ENCODE peak calls at places on chromosomes 13 and 19, in six cellular contexts. One of them, this sample, is unnamed.

GRCh38 chr13:26219726-26220125 is 2.4 kb downstream of the RNF6 start:
- DNase-seq in H1: no peak
- DNase-seq in neuronal stem cell: no peak
- DNase-seq in mesenchymal stem cell: peak; percentile 22
- DNase-seq in trophoblast cell: peak; percentile 56
- DNase-seq in H9: no peak
- DNase-seq in this sample: peak; percentile 29

GRCh38 chr19:4215807-4216206 is 13.5 kb upstream of the EBI3 start:
- DNase-seq in H9: no peak
- DNase-seq in neuronal stem cell: no peak
- DNase-seq in mesenchymal stem cell: no peak
- DNase-seq in H1: no peak
- DNase-seq in trophoblast cell: no peak
- DNase-seq in this sample: no peak

GRCh38 chr13:77868717-77869116 is 49.9 kb downstream of the EDNRB start:
- DNase-seq in trophoblast cell: peak; percentile 31
- DNase-seq in H9: no peak
- DNase-seq in mesenchymal stem cell: peak; percentile 39
- DNase-seq in H1: no peak
- DNase-seq in neuronal stem cell: no peak
- DNase-seq in this sample: peak; percentile 56

GRCh38 chr13:113209336-113209879 is at the start of gene CUL4A:
- DNase-seq in trophoblast cell: peak; percentile 75
- DNase-seq in neuronal stem cell: peak; percentile 84
- DNase-seq in H9: peak; percentile 71
- DNase-seq in H1: no peak
- DNase-seq in mesenchymal stem cell: peak; percentile 84
- DNase-seq in this sample: peak; percentile 60

GRCh38 chr13:28012896-28013295 is 24.4 kb upstream of the URAD start:
- DNase-seq in trophoblast cell: no peak
- DNase-seq in neuronal stem cell: no peak
- DNase-seq in mesenchymal stem cell: no peak
- DNase-seq in H9: no peak
- DNase-seq in H1: no peak
- DNase-seq in this sample: no peak

GRCh38 chr19:5048727-5049553 is 80.0 kb downstream of the KDM4B start:
- DNase-seq in H1: no peak
- DNase-seq in neuronal stem cell: no peak
- DNase-seq in mesenchymal stem cell: peak; percentile 82
- DNase-seq in trophoblast cell: no peak
- DNase-seq in H9: no peak
- DNase-seq in this sample: peak; percentile 66

GRCh38 chr13:114099191-114099590 is 33.2 kb downstream of the RASA3 start:
- DNase-seq in neuronal stem cell: no peak
- DNase-seq in H9: peak; percentile 86
- DNase-seq in mesenchymal stem cell: peak; percentile 99
- DNase-seq in trophoblast cell: peak; percentile 47
- DNase-seq in H1: no peak
- DNase-seq in this sample: peak; percentile 93

GRCh38 chr13:85497652-85498051 is 301.6 kb downstream of the SLITRK6 start:
- DNase-seq in mesenchymal stem cell: peak; percentile 91
- DNase-seq in trophoblast cell: peak; percentile 70
- DNase-seq in H1: no peak
- DNase-seq in neuronal stem cell: no peak
- DNase-seq in H9: no peak
- DNase-seq in this sample: peak; percentile 97

GRCh38 chr19:13082192-13083007 is 20.3 kb downstream of the LYL1 start:
- DNase-seq in mesenchymal stem cell: peak; percentile 82
- DNase-seq in H1: no peak
- DNase-seq in neuronal stem cell: no peak
- DNase-seq in H9: peak; percentile 71
- DNase-seq in trophoblast cell: peak; percentile 28
- DNase-seq in this sample: peak; percentile 62

GRCh38 chr19:17159466-17160393 is 55.4 kb upstream of the USE1 start:
- DNase-seq in H9: peak; percentile 91
- DNase-seq in neuronal stem cell: no peak
- DNase-seq in trophoblast cell: peak; percentile 75
- DNase-seq in H1: peak; percentile 78
- DNase-seq in mesenchymal stem cell: no peak
- DNase-seq in this sample: peak; percentile 6

GRCh38 chr13:27374650-27375049 is 49.8 kb upstream of the GTF3A start:
- DNase-seq in mesenchymal stem cell: peak; percentile 87
- DNase-seq in H9: peak; percentile 67
- DNase-seq in trophoblast cell: peak; percentile 85
- DNase-seq in H1: no peak
- DNase-seq in neuronal stem cell: peak; percentile 51
- DNase-seq in this sample: peak; percentile 88

GRCh38 chr13:25886438-25887214 is 165.2 kb downstream of the SHISA2 start:
- DNase-seq in H1: no peak
- DNase-seq in H9: no peak
- DNase-seq in neuronal stem cell: no peak
- DNase-seq in mesenchymal stem cell: peak; percentile 99
- DNase-seq in trophoblast cell: peak; percentile 7
- DNase-seq in this sample: peak; percentile 44

GRCh38 chr13:71015516-71015915 is 851.5 kb downstream of the DACH1 start:
- DNase-seq in trophoblast cell: no peak
- DNase-seq in mesenchymal stem cell: no peak
- DNase-seq in H1: no peak
- DNase-seq in neuronal stem cell: no peak
- DNase-seq in H9: no peak
- DNase-seq in this sample: no peak

GRCh38 chr19:29293736-29294342 is 80.9 kb upstream of the UQCRFS1 start:
- DNase-seq in neuronal stem cell: no peak
- DNase-seq in H1: no peak
- DNase-seq in trophoblast cell: no peak
- DNase-seq in mesenchymal stem cell: no peak
- DNase-seq in H9: no peak
- DNase-seq in this sample: no peak

GRCh38 chr13:48962281-48962680 is 13.4 kb upstream of the FNDC3A start:
- DNase-seq in mesenchymal stem cell: no peak
- DNase-seq in H1: no peak
- DNase-seq in H9: no peak
- DNase-seq in neuronal stem cell: no peak
- DNase-seq in trophoblast cell: peak; percentile 28
- DNase-seq in this sample: peak; percentile 7

GRCh38 chr13:89687066-89687465 is 1660.4 kb upstream of the MIR17HG start:
- DNase-seq in trophoblast cell: no peak
- DNase-seq in mesenchymal stem cell: no peak
- DNase-seq in neuronal stem cell: no peak
- DNase-seq in H9: no peak
- DNase-seq in H1: no peak
- DNase-seq in this sample: no peak

GRCh38 chr19:5287066-5287465 is 53.5 kb downstream of the PTPRS start:
- DNase-seq in mesenchymal stem cell: no peak
- DNase-seq in H9: no peak
- DNase-seq in trophoblast cell: no peak
- DNase-seq in neuronal stem cell: no peak
- DNase-seq in H1: no peak
- DNase-seq in this sample: no peak

GRCh38 chr19:19747357-19748220 is 14.7 kb upstream of the ZNF14 start:
- DNase-seq in neuronal stem cell: no peak
- DNase-seq in trophoblast cell: no peak
- DNase-seq in H1: no peak
- DNase-seq in mesenchymal stem cell: no peak
- DNase-seq in H9: no peak
- DNase-seq in this sample: no peak

GRCh38 chr19:47421844-47422395 is 2.6 kb upstream of the MEIS3 start:
- DNase-seq in H9: peak; percentile 76
- DNase-seq in trophoblast cell: no peak
- DNase-seq in neuronal stem cell: no peak
- DNase-seq in H1: no peak
- DNase-seq in mesenchymal stem cell: no peak
- DNase-seq in this sample: no peak

GRCh38 chr19:12937243-12938053 is 961 bp upstream of the CALR start:
- DNase-seq in H9: peak; percentile 77
- DNase-seq in H1: no peak
- DNase-seq in neuronal stem cell: no peak
- DNase-seq in mesenchymal stem cell: peak; percentile 55
- DNase-seq in trophoblast cell: peak; percentile 34
- DNase-seq in this sample: no peak

GRCh38 chr19:31253816-31254551 is 95.3 kb downstream of the TSHZ3 start:
- DNase-seq in neuronal stem cell: no peak
- DNase-seq in trophoblast cell: peak; percentile 79
- DNase-seq in mesenchymal stem cell: no peak
- DNase-seq in H1: no peak
- DNase-seq in H9: no peak
- DNase-seq in this sample: peak; percentile 47

GRCh38 chr19:31252476-31252875 is 96.8 kb downstream of the TSHZ3 start:
- DNase-seq in H9: no peak
- DNase-seq in H1: no peak
- DNase-seq in trophoblast cell: no peak
- DNase-seq in mesenchymal stem cell: no peak
- DNase-seq in neuronal stem cell: no peak
- DNase-seq in this sample: no peak

GRCh38 chr19:31254611-31255010 is 94.6 kb downstream of the TSHZ3 start:
- DNase-seq in trophoblast cell: peak; percentile 60
- DNase-seq in H9: no peak
- DNase-seq in H1: no peak
- DNase-seq in neuronal stem cell: no peak
- DNase-seq in mesenchymal stem cell: no peak
- DNase-seq in this sample: no peak

DNA sequence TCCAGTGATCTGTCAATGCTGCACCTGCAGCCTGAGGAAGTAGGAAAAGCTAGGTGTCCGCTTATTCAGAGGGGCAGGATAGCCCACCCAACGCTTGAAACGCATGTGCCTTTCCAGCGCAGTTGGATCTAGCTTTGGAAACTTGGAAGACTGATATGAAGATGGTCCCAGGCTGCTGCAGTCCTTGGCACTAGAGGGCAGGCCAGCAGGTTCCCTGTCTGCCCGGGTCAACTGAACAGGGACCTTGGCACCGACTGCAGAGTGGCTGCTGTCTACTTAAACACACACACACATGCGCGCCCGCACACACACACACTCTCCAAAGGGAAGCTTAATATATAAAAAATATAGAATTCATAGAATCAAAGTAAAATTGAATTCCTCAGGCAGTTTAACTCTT is 100.0 kb downstream of the TSHZ3 start:
- DNase-seq in neuronal stem cell: no peak
- DNase-seq in trophoblast cell: no peak
- DNase-seq in H9: no peak
- DNase-seq in mesenchymal stem cell: no peak
- DNase-seq in H1: no peak
- DNase-seq in this sample: no peak
- H3K14ac ChIP-seq in neuronal stem cell: no peak overlapping the region
- H3K14ac ChIP-seq in trophoblast cell: no peak overlapping the region
- H3K14ac ChIP-seq in H9: no peak overlapping the region
- H3K14ac ChIP-seq in mesenchymal stem cell: no peak overlapping the region
- H3K14ac ChIP-seq in H1: no peak overlapping the region
- H3K14ac ChIP-seq in this sample: no peak overlapping the region

DNA sequence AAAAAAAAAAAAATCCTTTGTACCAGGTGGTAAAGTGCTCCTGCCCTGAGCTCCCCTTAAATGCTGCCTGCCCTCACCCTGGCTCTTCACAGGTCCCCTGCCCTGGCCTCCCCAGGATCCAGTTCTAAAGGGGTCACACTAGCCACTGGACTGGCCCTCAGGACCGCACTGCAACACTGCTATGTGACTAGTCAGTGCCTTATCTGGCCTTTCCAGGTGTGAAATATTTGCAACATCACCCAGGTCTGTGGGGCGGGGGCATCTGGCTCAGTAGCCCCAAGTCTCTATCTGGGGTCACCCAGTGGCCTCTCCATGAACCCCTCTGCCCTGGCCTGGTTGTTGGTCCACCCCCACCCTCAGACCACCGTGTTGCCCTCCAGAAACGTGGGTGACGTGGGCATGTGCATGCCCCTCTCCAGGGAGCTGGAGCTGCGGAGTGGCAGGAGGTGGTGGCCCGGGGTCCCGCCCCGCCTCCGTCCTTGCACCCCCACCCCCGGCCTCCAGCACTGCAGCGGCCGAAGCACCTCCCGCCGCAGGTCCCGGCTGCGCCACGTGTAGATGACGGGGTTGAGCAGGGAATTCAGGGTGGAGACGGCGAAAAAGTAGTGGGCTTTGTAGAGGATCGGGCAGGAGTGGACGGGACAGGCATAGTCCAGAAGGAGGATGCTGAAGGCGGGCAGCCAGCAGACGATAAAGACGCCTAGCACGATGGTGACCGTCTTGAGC is 7.5 kb downstream of the S1PR2 start:
- DNase-seq in neuronal stem cell: no peak
- DNase-seq in mesenchymal stem cell: no peak
- DNase-seq in trophoblast cell: no peak
- DNase-seq in H9: no peak
- DNase-seq in H1: no peak
- DNase-seq in this sample: no peak
- H3K4me2 ChIP-seq in neuronal stem cell: no peak overlapping the region
- H3K4me2 ChIP-seq in mesenchymal stem cell: no peak overlapping the region
- H3K4me2 ChIP-seq in trophoblast cell: no peak overlapping the region
- H3K4me2 ChIP-seq in H9: no peak overlapping the region
- H3K4me2 ChIP-seq in H1: no peak overlapping the region
- H3K4me2 ChIP-seq in this sample: no peak overlapping the region

DNA sequence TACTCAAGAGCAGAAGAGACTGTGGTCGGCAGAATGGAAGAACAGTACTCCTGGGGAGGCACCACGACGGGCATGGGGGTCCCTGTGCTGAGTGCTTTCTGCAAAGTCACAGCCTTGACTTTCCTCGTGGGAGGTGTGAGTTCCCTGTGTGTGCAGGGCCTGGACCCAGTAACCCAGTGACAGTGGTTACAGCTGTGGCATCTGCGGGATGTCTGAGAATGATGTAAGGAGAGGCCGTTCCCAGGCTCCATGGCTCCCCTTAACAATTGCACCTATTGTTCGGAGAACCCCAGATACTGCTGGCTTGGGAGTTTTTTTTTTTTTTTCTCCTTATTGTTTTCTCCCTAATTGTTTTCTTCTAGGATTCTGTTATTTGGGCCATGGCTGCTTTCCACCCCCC is 5.1 kb upstream of the NANOS2 start:
- DNase-seq in trophoblast cell: no peak
- DNase-seq in H9: no peak
- DNase-seq in neuronal stem cell: no peak
- DNase-seq in mesenchymal stem cell: no peak
- DNase-seq in H1: no peak
- DNase-seq in this sample: no peak
- H3K14ac ChIP-seq in trophoblast cell: no peak overlapping the region
- H3K14ac ChIP-seq in H9: no peak overlapping the region
- H3K14ac ChIP-seq in neuronal stem cell: no peak overlapping the region
- H3K14ac ChIP-seq in mesenchymal stem cell: no peak overlapping the region
- H3K14ac ChIP-seq in H1: no peak overlapping the region
- H3K14ac ChIP-seq in this sample: no peak overlapping the region

GRCh38 chr13:37505531-37505930 is 93.0 kb downstream of the POSTN start:
- DNase-seq in H9: no peak
- DNase-seq in neuronal stem cell: no peak
- DNase-seq in mesenchymal stem cell: no peak
- DNase-seq in H1: no peak
- DNase-seq in trophoblast cell: no peak
- DNase-seq in this sample: no peak

GRCh38 chr13:37515226-37515625 is 83.3 kb downstream of the POSTN start:
- DNase-seq in trophoblast cell: no peak
- DNase-seq in H1: no peak
- DNase-seq in H9: no peak
- DNase-seq in mesenchymal stem cell: no peak
- DNase-seq in neuronal stem cell: no peak
- DNase-seq in this sample: no peak

DNA sequence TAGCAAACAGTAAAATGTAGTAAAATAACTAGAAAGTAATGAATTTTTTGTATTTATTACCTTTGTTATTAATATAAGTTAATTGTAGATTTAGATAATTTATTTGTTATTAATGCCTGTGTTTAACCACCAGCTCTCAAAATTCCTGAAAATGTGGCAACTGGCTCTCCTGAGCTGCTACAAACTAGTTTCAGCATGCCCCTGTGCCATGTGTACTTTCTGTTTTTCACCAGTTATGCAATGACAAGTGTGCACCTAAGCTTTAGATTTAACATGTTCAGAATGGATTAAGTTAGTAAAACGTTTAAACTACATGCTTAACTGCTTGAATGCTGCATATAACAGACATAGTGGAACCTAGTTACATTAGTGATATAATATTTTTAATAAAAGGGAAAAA is 88.1 kb downstream of the POSTN start:
- DNase-seq in trophoblast cell: no peak
- DNase-seq in mesenchymal stem cell: no peak
- DNase-seq in H9: no peak
- DNase-seq in H1: no peak
- DNase-seq in neuronal stem cell: no peak
- DNase-seq in this sample: no peak
- H3K4me2 ChIP-seq in trophoblast cell: no peak overlapping the region
- H3K4me2 ChIP-seq in mesenchymal stem cell: no peak overlapping the region
- H3K4me2 ChIP-seq in H9: no peak overlapping the region
- H3K4me2 ChIP-seq in H1: no peak overlapping the region
- H3K4me2 ChIP-seq in neuronal stem cell: no peak overlapping the region
- H3K4me2 ChIP-seq in this sample: no peak overlapping the region

This sample was measured in IMR-90.